ENCODE peak calls at places on chromosomes 13 and 19, in five cellular contexts. Q, O, P, L and A are unnamed samples.

GRCh38 chr13:84399320-84400085 is 517.2 kb upstream of the SLITRK1 start:
- DNase-seq in Q (no peak), O (no peak), P (no peak), L (no peak), A (no peak)

GRCh38 chr13:111474136-111475002 is 153.9 kb downstream of the TEX29 start:
- DNase-seq in Q (peak), O (peak), P (peak), L (peak), A (peak)

GRCh38 chr19:50358483-50359431 is 6.7 kb downstream of the NAPSA start:
- DNase-seq in Q (peak), O (no peak), P (peak), L (no peak), A (peak)

GRCh38 chr13:64688893-64689677 is 2541.1 kb downstream of the PCDH9 start:
- DNase-seq in Q (peak), O (peak), P (peak), L (no peak), A (peak)

GRCh38 chr19:2021453-2022140 is 6.1 kb upstream of the BTBD2 start:
- DNase-seq in Q (no peak), O (no peak), P (no peak), L (no peak), A (no peak)

GRCh38 chr19:512548-513365 is 5.5 kb downstream of the TPGS1 start:
- DNase-seq in Q (no peak), O (no peak), P (no peak), L (no peak), A (no peak)

GRCh38 chr19:20151617-20152145 is 15.3 kb upstream of the ZNF486 start:
- DNase-seq in Q (no peak), O (no peak), P (no peak), L (no peak), A (no peak)

GRCh38 chr13:50934735-50935419 is 25.3 kb downstream of the RNASEH2B start:
- DNase-seq in Q (no peak), O (no peak), P (no peak), L (no peak), A (no peak)

GRCh38 chr13:52862358-52863206 is 14.1 kb upstream of the PCDH8 start:
- DNase-seq in Q (peak), O (no peak), P (no peak), L (peak), A (no peak)

GRCh38 chr19:15992014-15992413 is 43.2 kb downstream of the OR10H4 start:
- DNase-seq in Q (no peak), O (no peak), P (no peak), L (no peak), A (no peak)

GRCh38 chr13:66200555-66200954 is 1029.6 kb downstream of the PCDH9 start:
- DNase-seq in Q (no peak), O (no peak), P (no peak), L (no peak), A (no peak)

GRCh38 chr19:5335593-5335992 is 5.0 kb downstream of the PTPRS start:
- DNase-seq in Q (no peak), O (no peak), P (no peak), L (no peak), A (no peak)

GRCh38 chr19:4229179-4229931 is at the start of gene EBI3:
- DNase-seq in Q (peak), O (peak), P (peak), L (peak), A (peak)

GRCh38 chr19:54096642-54097106 is 3.9 kb downstream of the OSCAR start:
- DNase-seq in Q (peak), O (peak), P (peak), L (peak), A (peak)

GRCh38 chr13:20136781-20137703 is 23.8 kb downstream of the GJA3 start:
- DNase-seq in Q (no peak), O (no peak), P (no peak), L (no peak), A (no peak)

GRCh38 chr13:102901056-102901455 is 55.2 kb downstream of the ERCC5 start:
- DNase-seq in Q (no peak), O (no peak), P (no peak), L (no peak), A (no peak)

GRCh38 chr19:7247160-7247559 is 47.1 kb downstream of the INSR start:
- DNase-seq in Q (no peak), O (no peak), P (no peak), L (no peak), A (no peak)

GRCh38 chr19:44869728-44870470 is 21.2 kb upstream of the TOMM40 start:
- DNase-seq in Q (peak), O (peak), P (peak), L (no peak), A (peak)

GRCh38 chr13:85405316-85405897 is 393.8 kb downstream of the SLITRK6 start:
- DNase-seq in Q (no peak), O (no peak), P (no peak), L (no peak), A (no peak)

GRCh38 chr19:42255766-42256750 is 1.1 kb upstream of the ERF start:
- DNase-seq in Q (peak), O (peak), P (peak), L (peak), A (peak)

GRCh38 chr19:1173845-1174809 is at the start of gene SBNO2:
- DNase-seq in Q (peak), O (peak), P (peak), L (peak), A (peak)

GRCh38 chr19:33406521-33407139 is 33.1 kb downstream of the CEBPG start:
- DNase-seq in Q (peak), O (peak), P (peak), L (no peak), A (peak)

GRCh38 chr13:47306991-47307390 is 410.1 kb upstream of the HTR2A start:
- DNase-seq in Q (no peak), O (peak), P (peak), L (no peak), A (no peak)

GRCh38 chr19:44303976-44304568 is 753 bp downstream of the ZNF235 start:
- DNase-seq in Q (peak), O (peak), P (peak), L (peak), A (peak)

GRCh38 chr19:15123900-15124299 is 16.7 kb downstream of the SYDE1 start:
- DNase-seq in Q (no peak), O (no peak), P (no peak), L (no peak), A (no peak)

GRCh38 chr19:19207637-19208582 is 3.8 kb upstream of the NCAN start:
- DNase-seq in Q (no peak), O (no peak), P (no peak), L (no peak), A (no peak)

GRCh38 chr13:41554626-41555386 is 97.5 kb downstream of the RGCC start:
- DNase-seq in Q (no peak), O (no peak), P (no peak), L (no peak), A (no peak)

GRCh38 chr19:49560358-49560900 is 19.9 kb downstream of the NOSIP start:
- DNase-seq in Q (no peak), O (no peak), P (no peak), L (no peak), A (no peak)

GRCh38 chr13:97212540-97213146 is 9.5 kb upstream of the MBNL2 start:
- DNase-seq in Q (peak), O (peak), P (peak), L (peak), A (peak)

GRCh38 chr19:33997690-33998089 is 174.6 kb upstream of the LSM14A start:
- DNase-seq in Q (no peak), O (no peak), P (no peak), L (no peak), A (no peak)

GRCh38 chr19:11064831-11065303 is 24.4 kb upstream of the LDLR start:
- DNase-seq in Q (no peak), O (no peak), P (no peak), L (no peak), A (peak)

GRCh38 chr19:28876604-28877123 is 336.3 kb downstream of the UQCRFS1 start:
- DNase-seq in Q (no peak), O (no peak), P (no peak), L (no peak), A (no peak)